ENCODE peak calls at places on chromosomes 11 and 22, in five cellular contexts. U is AG10803, Q is DND-41, N is bronchial epithelial cell, Z is BJ. L is an unnamed sample.

GRCh38 chr22:40679249-40679963 is at the start of gene MCHR1:
- DNase-seq in U (no peak), N (no peak), Q (no peak), Z (no peak), L (no peak)

GRCh38 chr11:111938687-111939160 is 1.6 kb downstream of the DIXDC1 start:
- DNase-seq in U (peak; percentile 51), Z (no peak), N (peak; percentile 46), Q (no peak), L (no peak)

GRCh38 chr11:82906931-82907330 is 5.4 kb downstream of the DDIAS start:
- DNase-seq in Q (no peak), U (no peak), N (no peak), Z (no peak), L (no peak)

GRCh38 chr11:46127150-46127638 is 5.9 kb upstream of the PHF21A start:
- DNase-seq in Z (no peak), Q (peak; percentile 66), U (peak; percentile 66), N (peak; percentile 83), L (no peak)

GRCh38 chr22:40216041-40216756 is 38.5 kb downstream of the TNRC6B start:
- DNase-seq in N (no peak), U (no peak), Z (no peak), Q (no peak), L (no peak)

GRCh38 chr11:17314232-17314547 is 37.4 kb upstream of the NCR3LG1 start:
- DNase-seq in U (peak; percentile 78), Z (peak; percentile 78), N (peak; percentile 97), Q (no peak), L (no peak)

GRCh38 chr11:64036081-64037026 is 623 bp downstream of the FLRT1 start:
- DNase-seq in N (no peak), Q (peak; percentile 43), U (peak; percentile 22), Z (no peak), L (no peak)

GRCh38 chr11:86396403-86396802 is 21.7 kb downstream of the CCDC81 start:
- DNase-seq in U (peak; percentile 80), Z (peak; percentile 41), Q (no peak), N (peak; percentile 47), L (no peak)

GRCh38 chr11:77387701-77388100 is 86.2 kb downstream of the PAK1 start:
- DNase-seq in N (no peak), U (no peak), Q (no peak), Z (no peak), L (no peak)

GRCh38 chr11:65787649-65788622 is 1.1 kb downstream of the OVOL1 start:
- DNase-seq in U (no peak), Z (no peak), Q (no peak), N (no peak), L (no peak)
- H3K4me3 ChIP-seq in U (no peak overlapping the region), Z (no peak overlapping the region), Q (no peak overlapping the region), N (peak overlapping the region; percentile 68), L (no peak overlapping the region)

DNA sequence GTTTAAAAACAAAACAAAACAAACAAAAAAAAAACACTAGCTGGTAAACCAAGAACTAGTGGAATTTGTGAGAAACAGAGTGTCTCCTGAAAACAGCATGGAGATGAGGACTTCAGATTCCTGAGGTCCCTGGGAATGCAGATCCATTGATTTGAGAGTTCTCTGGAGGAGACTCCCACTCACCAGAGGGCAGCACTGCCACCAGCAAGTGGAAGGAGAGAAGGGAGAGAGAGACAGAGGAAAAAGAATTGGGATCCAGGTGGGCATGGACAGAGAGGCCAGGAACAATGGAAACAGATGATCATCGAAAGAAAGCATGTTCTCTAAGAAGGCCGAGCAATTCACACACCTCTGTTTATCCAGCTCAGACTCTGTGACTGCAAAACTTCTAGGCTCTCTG is 31.8 kb downstream of the ETS1 start:
- DNase-seq in U (peak; percentile 47), Z (no peak), Q (no peak), N (peak; percentile 36), L (no peak)
- TF ChIP-seq CTCF in U (peak; percentile 47), Z (peak; percentile 46), Q (peak; percentile 29), N (peak; percentile 35), L (peak; percentile 68)

GRCh38 chr22:20583471-20583922 is 76.1 kb downstream of the MED15 start:
- DNase-seq in N (no peak), Q (no peak), U (no peak), Z (no peak), L (no peak)
- H3K4me3 ChIP-seq in N (no peak overlapping the region), Q (no peak overlapping the region), U (no peak overlapping the region), Z (no peak overlapping the region), L (no peak overlapping the region)

GRCh38 chr11:66883021-66883968 is 26.4 kb downstream of the LRFN4 start:
- DNase-seq in U (peak; percentile 67), N (peak; percentile 80), Q (peak; percentile 56), Z (peak; percentile 34), L (no peak)
- TF ChIP-seq CTCF in U (peak; percentile 65), N (peak; percentile 96), Q (peak; percentile 69), Z (peak; percentile 62), L (peak; percentile 68)

GRCh38 chr11:22340803-22341581 is 2.8 kb downstream of the SLC17A6 start:
- DNase-seq in N (no peak), U (no peak), Q (no peak), Z (no peak), L (no peak)
- H3K4me3 ChIP-seq in N (no peak overlapping the region), U (no peak overlapping the region), Q (no peak overlapping the region), Z (no peak overlapping the region), L (no peak overlapping the region)

GRCh38 chr22:31628969-31629723 is 32.9 kb downstream of the PISD start:
- DNase-seq in N (no peak), Z (no peak), U (no peak), Q (no peak), L (no peak)
- TF ChIP-seq CTCF in N (peak; percentile 23), Z (no peak), U (no peak), Q (peak; percentile 38), L (peak; percentile 18)

DNA sequence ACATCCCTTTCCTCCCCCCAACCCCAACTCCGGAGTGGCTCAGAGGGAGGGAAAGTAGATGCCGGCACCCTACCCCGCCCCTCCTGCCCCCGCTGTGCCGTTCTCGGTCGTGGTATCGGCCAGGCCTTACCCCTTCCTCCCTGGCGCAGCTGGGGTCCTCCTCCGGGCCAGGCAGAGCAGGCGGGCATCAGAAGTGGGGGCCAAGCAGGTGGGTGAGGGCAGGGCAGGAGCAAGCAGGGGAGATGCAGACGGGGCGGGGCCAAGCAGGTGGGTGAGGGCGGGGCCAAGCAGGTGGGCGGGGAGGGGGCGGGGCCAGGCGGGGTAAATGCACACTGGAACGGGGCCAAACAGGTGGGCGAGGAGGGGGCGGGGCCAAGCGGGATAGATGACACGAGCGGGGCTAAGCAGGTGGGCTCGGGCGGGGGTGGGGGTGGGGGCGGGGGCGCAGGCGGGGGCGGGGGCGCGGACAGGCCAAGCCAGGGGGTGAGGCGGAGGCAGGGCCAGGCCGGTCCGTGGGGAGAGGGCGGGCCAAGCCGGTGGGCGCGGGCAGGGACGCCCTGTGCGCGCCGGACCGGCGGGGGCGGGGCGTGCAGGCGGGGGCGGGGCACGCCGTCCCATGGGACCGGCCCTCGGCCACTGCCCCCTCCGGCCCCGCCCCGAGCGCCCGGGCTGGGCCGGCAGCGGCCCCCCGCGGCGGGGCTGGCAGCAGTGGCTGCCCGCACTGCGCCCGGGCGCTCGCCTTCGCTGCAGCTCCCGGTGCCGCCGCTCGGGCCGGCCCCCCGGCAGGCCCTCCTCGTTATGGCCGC is at the start of the genes KCNQ1 and TRPM5:
- DNase-seq in N (no peak), Q (no peak), Z (no peak), U (no peak), L (no peak)
- H3K4me3 ChIP-seq in N (peak within 1 kb of the TSS; percentile 23), Q (no peak within 1 kb of the TSS), Z (no peak within 1 kb of the TSS), U (no peak within 1 kb of the TSS), L (no peak within 1 kb of the TSS)

GRCh38 chr11:121446752-121447156 is 5.4 kb upstream of the SORL1 start:
- DNase-seq in U (peak; percentile 6), Z (no peak), N (no peak), Q (no peak), L (no peak)
- TF ChIP-seq CTCF in U (peak; percentile 37), Z (peak; percentile 30), N (no peak), Q (peak; percentile 47), L (peak; percentile 40)

GRCh38 chr22:50316114-50317065 is 8.9 kb upstream of the PLXNB2 start:
- DNase-seq in U (no peak), Q (no peak), Z (no peak), N (no peak), L (no peak)
- H3K4me3 ChIP-seq in U (no peak overlapping the region), Q (no peak overlapping the region), Z (no peak overlapping the region), N (no peak overlapping the region), L (no peak overlapping the region)